ENCODE peak calls at places on chromosome 15, in ten cellular contexts. M is psoas muscle; T is heart left ventricle; Z is heart right ventricle; I is fibroblast of lung; J is stomach; Q is CD8-positive, alpha-beta memory T cell; D is esophagus squamous epithelium; U is neural progenitor cell; R is left lung. C is an unnamed sample. For H3K4me1, H3K9me3 and H3K36me3, the result is how much of the 10 kb centered on the place peaks cover.

GRCh38 chr15:52789601-52790165 is 453 bp downstream of the ONECUT1 start:
- DNase-seq in M (no peak), T (no peak), Z (no peak), I (peak), J (no peak), Q (no peak), D (no peak), U (peak), R (no peak), C (no peak)

GRCh38 chr15:21270474-21270873 is 169.8 kb downstream of the POTEB3 start:
- DNase-seq in M (peak), T (peak), Z (no peak), I (no peak), J (no peak), Q (no peak), D (no peak), U (no peak), R (no peak), C (peak)

GRCh38 chr15:31489801-31490646 is 163.4 kb downstream of the KLF13 start:
- DNase-seq in M (no peak), T (no peak), Z (peak), I (peak), J (peak), Q (peak), D (no peak), U (peak), R (no peak), C (peak)

GRCh38 chr15:51736069-51736468 is 1.4 kb downstream of the LYSMD2 start:
- DNase-seq in M (no peak), T (no peak), Z (no peak), I (no peak), J (no peak), Q (no peak), D (no peak), U (no peak), R (no peak), C (no peak)

GRCh38 chr15:80969316-80969715 is 20.3 kb downstream of the MESD start:
- DNase-seq in M (no peak), T (no peak), Z (no peak), I (no peak), J (no peak), Q (no peak), D (no peak), U (no peak), R (no peak), C (no peak)

GRCh38 chr15:84947947-84948830 is 33.5 kb upstream of the PDE8A start:
- DNase-seq in M (no peak), T (peak), Z (peak), I (peak), J (no peak), Q (no peak), D (no peak), U (no peak), R (peak), C (no peak)

GRCh38 chr15:84883433-84883832 is 1.0 kb upstream of the SLC28A1 start:
- DNase-seq in M (no peak), T (no peak), Z (no peak), I (peak), J (no peak), Q (no peak), D (no peak), U (no peak), R (no peak), C (no peak)

GRCh38 chr15:73029003-73029527 is 23.2 kb upstream of the NEO1 start:
- DNase-seq in M (no peak), T (no peak), Z (no peak), I (peak), J (no peak), Q (no peak), D (no peak), U (no peak), R (no peak), C (no peak)

GRCh38 chr15:73538123-73538522 is 95.1 kb downstream of the NPTN start:
- DNase-seq in M (no peak), T (no peak), Z (no peak), I (no peak), J (no peak), Q (no peak), D (no peak), U (no peak), R (no peak), C (no peak)

GRCh38 chr15:69474291-69474690 is 21.7 kb downstream of the RPLP1 start:
- DNase-seq in M (no peak), T (no peak), Z (no peak), I (peak), J (no peak), Q (no peak), D (no peak), U (no peak), R (no peak), C (no peak)

GRCh38 chr15:66505430-66505811 is 295 bp downstream of the ZWILCH start:
- DNase-seq in M (no peak), T (no peak), Z (no peak), I (peak), J (no peak), Q (no peak), D (no peak), U (peak), R (no peak), C (no peak)

GRCh38 chr15:58568157-58568571 is 136.4 kb downstream of the LIPC start:
- DNase-seq in M (no peak), T (peak), Z (no peak), I (no peak), J (peak), Q (no peak), D (no peak), U (no peak), R (no peak), C (peak)

GRCh38 chr15:74790080-74790916 is 8.4 kb downstream of the CSK start:
- DNase-seq in M (peak), T (peak), Z (peak), I (peak), J (peak), Q (no peak), D (no peak), U (no peak), R (peak), C (no peak)

GRCh38 chr15:74792227-74793016 is 10.5 kb downstream of the CSK start:
- DNase-seq in M (peak), T (no peak), Z (no peak), I (no peak), J (no peak), Q (no peak), D (no peak), U (no peak), R (no peak), C (no peak)

GRCh38 chr15:74791667-74792066 is 9.8 kb downstream of the CSK start:
- DNase-seq in M (no peak), T (no peak), Z (no peak), I (no peak), J (no peak), Q (no peak), D (no peak), U (no peak), R (no peak), C (no peak)

GRCh38 chr15:74789741-74790079 is 7.8 kb downstream of the CSK start:
- DNase-seq in M (no peak), T (no peak), Z (no peak), I (no peak), J (no peak), Q (no peak), D (no peak), U (no peak), R (no peak), C (no peak)

DNA sequence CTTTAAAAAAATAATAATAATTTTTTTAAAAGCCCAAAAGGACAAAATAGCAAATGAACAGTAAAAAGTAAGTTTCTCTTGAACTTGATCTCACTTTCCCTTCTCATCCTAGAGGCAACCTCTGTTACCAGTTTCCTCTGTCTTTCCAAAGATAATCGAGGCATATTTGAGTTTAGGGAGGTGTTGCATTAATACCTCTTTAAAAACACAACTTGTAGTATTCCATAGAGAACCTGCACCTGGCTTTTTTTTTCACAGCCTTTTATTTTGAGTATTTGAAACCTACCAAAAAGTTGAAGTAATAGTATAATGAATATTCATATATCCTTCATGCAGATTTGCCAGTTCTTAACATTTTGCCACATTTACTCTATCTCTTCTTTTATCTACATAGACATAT is 9.1 kb downstream of the CSK start:
- DNase-seq in M (no peak), T (no peak), Z (no peak), I (no peak), J (no peak), Q (no peak), D (no peak), U (no peak), R (no peak), C (no peak)
- H3K4me1 ChIP-seq in M (half or more), T (half or more), Z (half or more), I (under half), J (half or more), Q (half or more), D (half or more), U (under half), R (half or more), C (under half)

DNA sequence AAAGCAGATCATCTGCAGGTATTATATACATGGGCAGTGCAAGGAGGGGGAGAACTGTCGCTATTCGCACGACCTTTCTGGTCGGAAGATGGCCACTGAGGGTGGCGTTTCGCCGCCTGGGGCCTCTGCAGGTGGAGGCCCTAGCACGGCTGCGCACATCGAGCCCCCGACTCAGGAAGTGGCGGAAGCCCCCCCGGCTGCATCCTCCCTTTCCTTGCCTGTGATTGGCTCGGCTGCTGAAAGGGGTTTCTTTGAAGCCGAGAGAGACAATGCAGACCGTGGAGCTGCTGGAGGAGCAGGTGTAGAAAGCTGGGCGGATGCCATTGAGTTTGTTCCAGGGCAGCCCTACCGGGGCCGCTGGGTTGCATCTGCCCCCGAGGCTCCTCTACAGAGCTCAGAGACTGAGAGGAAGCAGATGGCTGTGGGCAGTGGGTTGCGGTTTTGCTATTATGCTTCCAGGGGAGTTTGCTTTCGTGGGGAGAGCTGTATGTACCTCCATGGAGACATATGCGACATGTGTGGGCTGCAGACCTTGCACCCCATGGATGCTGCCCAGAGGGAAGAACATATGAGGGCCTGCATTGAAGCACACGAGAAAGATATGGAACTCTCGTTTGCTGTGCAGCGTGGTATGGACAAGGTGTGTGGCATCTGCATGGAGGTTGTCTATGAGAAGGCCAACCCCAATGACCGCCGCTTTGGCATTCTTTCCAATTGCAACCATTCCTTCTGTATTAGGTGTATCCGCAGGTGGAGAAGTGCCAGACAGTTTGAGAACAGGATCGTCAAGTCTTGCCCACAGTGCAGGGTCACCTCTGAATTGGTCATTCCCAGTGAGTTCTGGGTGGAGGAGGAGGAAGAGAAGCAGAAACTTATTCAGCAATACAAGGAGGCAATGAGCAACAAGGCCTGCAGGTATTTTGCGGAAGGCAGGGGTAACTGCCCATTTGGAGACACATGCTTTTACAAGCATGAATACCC is 886 bp downstream of the MKRN3 start:
- DNase-seq in M (peak), T (no peak), Z (no peak), I (peak), J (no peak), Q (peak), D (no peak), U (no peak), R (no peak), C (no peak)
- H3K9me3 ChIP-seq in M (under half), T (under half), Z (under half), I (under half), J (under half), Q (under half), D (under half), U (under half), R (under half), C (under half)

GRCh38 chr15:41848595-41848994 is 9.9 kb downstream of the PLA2G4B start:
- DNase-seq in M (no peak), T (no peak), Z (no peak), I (peak), J (no peak), Q (no peak), D (no peak), U (no peak), R (no peak), C (no peak)
- H3K36me3 ChIP-seq in M (under half), T (half or more), Z (under half), I (under half), J (half or more), Q (under half), D (half or more), U (under half), R (half or more), C (under half)

GRCh38 chr15:39363761-39364586 is 216.9 kb upstream of the THBS1 start:
- DNase-seq in M (no peak), T (no peak), Z (no peak), I (peak), J (no peak), Q (no peak), D (no peak), U (no peak), R (no peak), C (no peak)

GRCh38 chr15:39360417-39360816 is 220.5 kb upstream of the THBS1 start:
- DNase-seq in M (no peak), T (no peak), Z (no peak), I (peak), J (no peak), Q (no peak), D (no peak), U (no peak), R (no peak), C (no peak)

GRCh38 chr15:39362832-39363561 is 217.9 kb upstream of the THBS1 start:
- DNase-seq in M (no peak), T (no peak), Z (no peak), I (peak), J (no peak), Q (no peak), D (no peak), U (no peak), R (no peak), C (no peak)

GRCh38 chr15:39359736-39360135 is 221.1 kb upstream of the THBS1 start:
- DNase-seq in M (no peak), T (no peak), Z (no peak), I (no peak), J (no peak), Q (no peak), D (no peak), U (no peak), R (no peak), C (no peak)

GRCh38 chr15:39361497-39361896 is 219.4 kb upstream of the THBS1 start:
- DNase-seq in M (no peak), T (no peak), Z (no peak), I (peak), J (no peak), Q (no peak), D (no peak), U (no peak), R (no peak), C (no peak)
- H3K4me1 ChIP-seq in M (under half), T (under half), Z (under half), I (under half), J (under half), Q (under half), D (under half), U (under half), R (under half), C (under half)

GRCh38 chr15:75573001-75573400 is 6.1 kb downstream of the PTPN9 start:
- DNase-seq in M (no peak), T (no peak), Z (no peak), I (peak), J (no peak), Q (no peak), D (no peak), U (no peak), R (no peak), C (peak)
- H3K9me3 ChIP-seq in M (under half), T (under half), Z (under half), I (under half), J (under half), Q (under half), D (under half), U (under half), R (under half), C (under half)

C was measured in HAP-1.